ENCODE peak calls at places on chromosomes 12 and 14, in six cellular contexts. D, V, F, Y, M and A are unnamed samples.

GRCh38 chr12:113189361-113189760 is 3.8 kb downstream of the RITA1 start:
- DNase-seq in Y (no peak), V (no peak), M (no peak), F (no peak), D (no peak), A (no peak)

GRCh38 chr14:85535916-85536834 is 6.2 kb downstream of the FLRT2 start:
- DNase-seq in M (peak; percentile 53), Y (no peak), V (no peak), D (peak; percentile 28), F (peak; percentile 27), A (no peak)

GRCh38 chr14:31268216-31268615 is 60.6 kb upstream of the HECTD1 start:
- DNase-seq in Y (no peak), V (no peak), D (no peak), F (no peak), M (no peak), A (no peak)

GRCh38 chr12:121132601-121133481 is at the start of gene P2RX7:
- DNase-seq in D (peak; percentile 72), Y (peak; percentile 82), F (peak; percentile 84), V (peak; percentile 64), M (peak; percentile 59), A (peak; percentile 93)

GRCh38 chr14:59278111-59278510 is 89.6 kb downstream of the DAAM1 start:
- DNase-seq in M (peak; percentile 67), D (no peak), F (no peak), V (no peak), Y (no peak), A (no peak)

GRCh38 chr12:68428724-68429580 is 96.8 kb upstream of the MDM1 start:
- DNase-seq in F (no peak), Y (no peak), D (no peak), V (no peak), M (no peak), A (no peak)

GRCh38 chr12:123142518-123142840 is 8.4 kb downstream of the PITPNM2 start:
- DNase-seq in F (no peak), M (no peak), Y (no peak), D (no peak), V (no peak), A (no peak)

GRCh38 chr12:119938049-119938667 is 50.9 kb upstream of the BICDL1 start:
- DNase-seq in M (peak; percentile 81), D (no peak), V (peak; percentile 38), F (peak; percentile 76), Y (peak; percentile 65), A (no peak)

GRCh38 chr14:99194736-99195135 is 77.3 kb downstream of the BCL11B start:
- DNase-seq in V (no peak), Y (no peak), M (no peak), D (no peak), F (no peak), A (no peak)

GRCh38 chr14:54803396-54803795 is 99.2 kb downstream of the GCH1 start:
- DNase-seq in F (no peak), Y (no peak), D (no peak), V (no peak), M (no peak), A (no peak)

GRCh38 chr14:60565211-60565610 is 56.3 kb downstream of the SIX6 start:
- DNase-seq in F (no peak), V (no peak), M (no peak), Y (no peak), D (no peak), A (no peak)

GRCh38 chr14:100202712-100203111 is 36.2 kb upstream of the YY1 start:
- DNase-seq in F (no peak), Y (no peak), D (no peak), V (no peak), M (no peak), A (no peak)

GRCh38 chr12:82740129-82741000 is 53.7 kb downstream of the TMTC2 start:
- DNase-seq in M (peak; percentile 48), F (no peak), Y (no peak), D (no peak), V (no peak), A (no peak)

GRCh38 chr14:75539562-75540478 is 17.6 kb downstream of the BATF start:
- DNase-seq in V (no peak), D (no peak), M (no peak), Y (no peak), F (no peak), A (no peak)

GRCh38 chr14:75543786-75544185 is 21.5 kb downstream of the BATF start:
- DNase-seq in V (no peak), D (no peak), M (no peak), Y (no peak), F (no peak), A (no peak)

GRCh38 chr14:75545907-75546306 is 23.6 kb downstream of the BATF start:
- DNase-seq in Y (no peak), M (no peak), F (no peak), D (no peak), V (no peak), A (no peak)

GRCh38 chr14:75540479-75540851 is 18.2 kb downstream of the BATF start:
- DNase-seq in Y (no peak), F (no peak), D (no peak), M (no peak), V (no peak), A (no peak)

GRCh38 chr14:75543258-75543657 is 21.0 kb downstream of the BATF start:
- DNase-seq in F (no peak), V (no peak), D (no peak), M (no peak), Y (no peak), A (no peak)
- H3K27ac ChIP-seq in F (no peak overlapping the region), V (peak overlapping the region; percentile 73), D (no peak overlapping the region), M (peak overlapping the region; percentile 75), Y (peak overlapping the region; percentile 57), A (no peak overlapping the region)

DNA sequence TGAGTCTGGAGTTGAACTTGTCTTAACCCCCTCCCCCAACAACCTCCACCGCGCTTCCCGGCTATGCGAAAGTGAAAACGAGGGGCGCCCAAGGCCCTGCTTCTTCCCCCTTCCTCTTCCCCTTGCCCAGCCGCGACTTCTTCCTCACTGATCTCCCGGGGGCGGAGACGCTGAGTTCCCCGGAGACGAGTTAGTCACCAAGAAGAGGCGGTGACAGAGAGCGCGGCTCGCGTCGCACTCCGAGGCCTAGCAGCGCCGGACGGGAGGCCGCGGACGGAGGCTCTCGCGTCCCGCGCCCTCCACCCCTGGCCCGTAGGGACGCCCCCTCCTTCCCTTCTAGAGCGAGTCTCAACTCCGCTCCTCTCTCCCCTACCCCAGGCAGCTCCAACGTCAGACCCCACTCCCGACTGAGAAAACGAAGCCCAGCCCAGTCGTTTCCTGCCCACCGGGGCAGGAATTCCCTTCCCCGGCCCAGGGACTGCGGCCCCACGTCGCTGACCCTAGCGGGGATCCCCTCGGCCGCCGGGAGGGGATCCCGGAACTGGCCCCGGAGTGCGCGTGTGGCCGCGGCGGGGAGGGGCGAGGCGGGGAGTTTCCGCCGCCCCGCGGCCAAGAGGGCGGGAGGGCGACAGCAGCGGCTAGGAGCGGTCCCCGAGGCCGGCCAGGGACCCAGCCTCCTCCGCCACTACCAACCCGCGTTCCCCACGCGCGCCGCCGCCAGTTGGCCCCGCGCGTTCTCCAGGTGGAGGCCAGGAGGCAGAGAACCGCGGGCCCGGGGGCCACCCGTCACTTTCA is 1.4 kb downstream of the BAZ1A start:
- DNase-seq in F (peak; percentile 87), V (peak; percentile 62), M (peak; percentile 29), Y (peak; percentile 86), D (peak; percentile 64), A (peak; percentile 97)
- TF ChIP-seq EP300 in F (no peak), V (peak; percentile 82), M (no peak), Y (no peak), D (no peak), A (no peak)

GRCh38 chr14:26596722-26597030 is 1.2 kb downstream of the NOVA1 start:
- DNase-seq in D (peak; percentile 12), V (no peak), M (no peak), F (no peak), Y (peak; percentile 9), A (no peak)

GRCh38 chr14:26595922-26596721 is 1.7 kb downstream of the NOVA1 start:
- DNase-seq in D (no peak), V (no peak), Y (no peak), F (no peak), M (no peak), A (no peak)

GRCh38 chr14:26598081-26598671 is 343 bp upstream of the NOVA1 start:
- DNase-seq in Y (peak; percentile 80), M (peak; percentile 57), F (peak; percentile 87), D (peak; percentile 92), V (peak; percentile 77), A (peak; percentile 95)

GRCh38 chr14:26597136-26598080 is at the start of gene NOVA1:
- DNase-seq in M (peak; percentile 3), Y (peak; percentile 13), D (peak; percentile 30), F (peak; percentile 68), V (peak; percentile 17), A (no peak)

DNA sequence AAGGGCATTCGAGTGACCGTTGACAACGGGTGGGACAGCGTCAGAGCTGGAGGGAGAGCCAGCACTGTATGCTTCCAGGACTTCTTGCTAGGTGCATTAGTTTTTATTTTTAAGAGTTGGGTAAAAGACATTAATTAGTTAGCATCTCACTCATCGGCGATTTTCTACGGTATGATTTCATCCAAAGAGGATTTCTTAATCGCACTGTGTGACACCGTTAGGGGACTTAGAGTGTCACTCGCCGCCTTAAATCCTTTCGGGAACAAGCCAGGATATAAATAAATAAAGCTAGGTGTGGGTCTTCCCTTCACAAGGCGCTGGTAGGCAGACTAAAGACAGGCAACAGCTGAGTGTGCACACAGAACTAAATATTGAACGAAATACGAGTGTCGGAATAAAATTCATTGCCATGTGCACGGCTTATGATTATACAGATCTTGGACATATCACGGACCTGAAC is 869 bp upstream of the NOVA1 start:
- DNase-seq in F (peak; percentile 4), D (no peak), Y (no peak), V (no peak), M (no peak), A (no peak)
- H3K27ac ChIP-seq in F (no peak overlapping the region), D (peak overlapping the region; percentile 91), Y (peak overlapping the region; percentile 95), V (peak overlapping the region; percentile 86), M (peak overlapping the region; percentile 95), A (peak overlapping the region; percentile 91)

DNA sequence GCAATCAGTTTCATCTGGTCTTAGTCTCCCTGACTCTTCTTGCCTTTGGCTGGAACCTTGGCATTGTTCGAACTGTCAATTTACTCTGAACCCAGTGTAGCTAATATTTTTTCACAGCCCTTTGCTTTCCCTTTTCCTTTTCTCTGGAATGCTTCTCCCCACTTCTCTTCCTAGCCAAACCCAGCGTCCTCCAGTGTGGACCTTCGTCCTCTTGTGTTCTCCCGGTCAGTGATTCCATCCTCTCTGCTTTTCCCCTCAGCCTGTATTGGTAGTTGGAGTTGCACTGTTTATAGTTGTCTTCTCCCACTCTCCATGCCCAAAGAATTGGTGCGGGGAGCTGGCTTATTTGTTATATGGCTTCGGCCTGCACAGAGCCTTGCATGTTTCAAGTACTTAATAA is 9.4 kb downstream of the ACVR1B start:
- DNase-seq in V (no peak), D (no peak), Y (no peak), F (no peak), M (no peak), A (no peak)
- TF ChIP-seq EP300 in V (no peak), D (no peak), Y (no peak), F (no peak), M (no peak), A (no peak)

GRCh38 chr14:75548544-75548943 is 26.3 kb downstream of the BATF start:
- DNase-seq in F (no peak), D (no peak), Y (peak; percentile 51), V (no peak), M (no peak), A (no peak)

GRCh38 chr14:75539165-75539561 is 16.9 kb downstream of the BATF start:
- DNase-seq in F (no peak), V (no peak), M (no peak), D (no peak), Y (no peak), A (no peak)

GRCh38 chr14:75547552-75548250 is 25.4 kb downstream of the BATF start:
- DNase-seq in F (no peak), V (no peak), D (no peak), Y (no peak), M (no peak), A (no peak)

GRCh38 chr14:75537071-75537470 is 14.8 kb downstream of the BATF start:
- DNase-seq in F (no peak), D (no peak), M (no peak), Y (no peak), V (no peak), A (no peak)

GRCh38 chr14:75542585-75543091 is 20.4 kb downstream of the BATF start:
- DNase-seq in M (no peak), V (no peak), Y (peak; percentile 64), F (no peak), D (no peak), A (no peak)
- H3K27ac ChIP-seq in M (peak overlapping the region; percentile 75), V (peak overlapping the region; percentile 73), Y (peak overlapping the region; percentile 57), F (no peak overlapping the region), D (no peak overlapping the region), A (peak overlapping the region; percentile 55)